ENCODE peak calls at places on chromosomes 12 and 14, in nine cellular contexts. J is sigmoid colon, X is transverse colon, A is endothelial cell of umbilical vein, R is HCT116, C is suprapubic skin, Q is stomach, P is GM12878, G is H1. L is an unnamed sample.

GRCh38 chr14:55446127-55446736 is 5.8 kb upstream of the TBPL2 start:
- DNase-seq in J (peak; percentile 63), X (peak; percentile 60), A (peak; percentile 80), R (peak; percentile 76), C (no peak), Q (peak; percentile 53), P (no peak), G (peak; percentile 75), L (no peak)

GRCh38 chr12:3452348-3452747 is 38.7 kb upstream of the PRMT8 start:
- DNase-seq in J (no peak), X (no peak), A (no peak), R (no peak), C (no peak), Q (no peak), P (no peak), G (no peak), L (no peak)

GRCh38 chr12:6322352-6322751 is 11.9 kb downstream of the PLEKHG6 start:
- DNase-seq in J (no peak), X (no peak), A (peak; percentile 63), R (no peak), C (no peak), Q (no peak), P (no peak), G (no peak), L (no peak)

GRCh38 chr14:58805605-58806358 is 168.0 kb downstream of the DACT1 start:
- DNase-seq in J (no peak), X (no peak), A (peak; percentile 46), R (no peak), C (no peak), Q (no peak), P (no peak), G (no peak), L (no peak)

GRCh38 chr12:69330475-69331473 is 17.4 kb upstream of the LYZ start:
- DNase-seq in J (no peak), X (peak; percentile 74), A (peak; percentile 22), R (no peak), C (no peak), Q (peak; percentile 79), P (no peak), G (peak; percentile 58), L (no peak)

GRCh38 chr12:12561305-12562015 is 1.2 kb downstream of the DUSP16 start:
- DNase-seq in J (peak; percentile 89), X (peak; percentile 64), A (no peak), R (no peak), C (peak; percentile 89), Q (peak; percentile 69), P (no peak), G (peak; percentile 68), L (peak; percentile 70)

GRCh38 chr12:1920971-1921370 is 2.5 kb upstream of the CACNA2D4 start:
- DNase-seq in J (peak; percentile 67), X (no peak), A (no peak), R (no peak), C (peak; percentile 78), Q (peak; percentile 31), P (no peak), G (peak; percentile 43), L (no peak)

GRCh38 chr12:121580959-121581680 is at the start of gene KDM2B:
- DNase-seq in J (peak; percentile 75), X (peak; percentile 24), A (peak; percentile 63), R (no peak), C (no peak), Q (peak; percentile 44), P (no peak), G (peak; percentile 59), L (no peak)

GRCh38 chr12:71186571-71187288 is 28.9 kb upstream of the TSPAN8 start:
- DNase-seq in J (no peak), X (no peak), A (no peak), R (no peak), C (no peak), Q (peak; percentile 39), P (no peak), G (no peak), L (no peak)

GRCh38 chr14:95146079-95146771 is 11.1 kb downstream of the DICER1 start:
- DNase-seq in J (no peak), X (peak; percentile 74), A (no peak), R (no peak), C (no peak), Q (no peak), P (no peak), G (no peak), L (no peak)

GRCh38 chr14:76514599-76514998 is 138.7 kb downstream of the ESRRB start:
- DNase-seq in J (no peak), X (no peak), A (peak; percentile 16), R (peak; percentile 48), C (no peak), Q (no peak), P (no peak), G (no peak), L (no peak)

GRCh38 chr12:105214141-105214540 is 21.8 kb downstream of the APPL2 start:
- DNase-seq in J (no peak), X (no peak), A (no peak), R (no peak), C (no peak), Q (no peak), P (no peak), G (no peak), L (peak; percentile 21)
- TF ChIP-seq POLR2AphosphoS5 in J (no peak), X (no peak), A (no peak), R (no peak), C (no peak), Q (no peak), P (no peak), G (no peak), L (no peak)

DNA sequence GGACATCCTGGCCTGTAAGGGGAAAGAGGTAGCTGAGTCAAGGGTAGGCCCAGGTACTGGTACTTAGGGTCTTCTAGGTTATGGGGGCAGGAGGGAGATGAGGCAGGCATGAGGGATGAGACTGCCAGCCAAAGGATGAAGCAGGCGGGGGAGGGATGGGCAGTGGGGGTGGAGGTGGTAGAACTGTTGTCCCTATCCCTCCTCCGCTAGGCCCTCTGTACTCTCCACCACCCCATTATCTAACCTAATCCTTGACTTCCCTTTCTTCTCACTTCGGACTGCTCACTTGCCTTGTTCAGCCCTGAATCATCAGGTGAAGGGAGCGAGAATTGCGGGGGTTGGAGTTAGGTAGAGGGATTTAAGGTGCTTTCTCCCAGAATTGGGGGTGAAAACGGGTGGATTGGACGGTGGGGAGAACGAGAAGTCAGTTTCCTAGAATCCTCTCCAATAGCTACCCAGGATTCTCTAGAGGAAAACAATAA is 562 bp downstream of the PAN2 start:
- DNase-seq in J (no peak), X (no peak), A (peak; percentile 7), R (no peak), C (no peak), Q (no peak), P (no peak), G (no peak), L (no peak)
- TF ChIP-seq POLR2A in J (no peak), X (no peak), A (no peak), R (no peak), C (no peak), Q (no peak), P (peak; percentile 22), G (no peak), L (no peak)

GRCh38 chr12:108855284-108856169 is 1.9 kb downstream of the SSH1 start:
- DNase-seq in J (no peak), X (no peak), A (no peak), R (no peak), C (no peak), Q (no peak), P (no peak), G (no peak), L (no peak)

GRCh38 chr12:108853426-108853825 is 4.0 kb downstream of the SSH1 start:
- DNase-seq in J (no peak), X (no peak), A (no peak), R (no peak), C (peak; percentile 69), Q (no peak), P (no peak), G (no peak), L (no peak)

GRCh38 chr12:108854453-108855283 is 2.7 kb downstream of the SSH1 start:
- DNase-seq in J (peak; percentile 85), X (no peak), A (peak; percentile 98), R (peak; percentile 98), C (peak; percentile 79), Q (no peak), P (peak; percentile 83), G (no peak), L (no peak)

GRCh38 chr12:108852674-108853073 is 4.7 kb downstream of the SSH1 start:
- DNase-seq in J (no peak), X (no peak), A (peak; percentile 99), R (no peak), C (peak; percentile 28), Q (no peak), P (no peak), G (no peak), L (no peak)

GRCh38 chr12:108854055-108854452 is 3.3 kb downstream of the SSH1 start:
- DNase-seq in J (peak; percentile 82), X (no peak), A (no peak), R (no peak), C (peak; percentile 47), Q (no peak), P (peak; percentile 52), G (no peak), L (no peak)
- H3K27ac ChIP-seq in J (peak overlapping the region; percentile 97), X (peak overlapping the region; percentile 92), A (peak overlapping the region; percentile 98), R (peak overlapping the region; percentile 92), C (peak overlapping the region; percentile 79), Q (peak overlapping the region; percentile 93), P (peak overlapping the region; percentile 79), G (no peak overlapping the region), L (peak overlapping the region; percentile 88)

DNA sequence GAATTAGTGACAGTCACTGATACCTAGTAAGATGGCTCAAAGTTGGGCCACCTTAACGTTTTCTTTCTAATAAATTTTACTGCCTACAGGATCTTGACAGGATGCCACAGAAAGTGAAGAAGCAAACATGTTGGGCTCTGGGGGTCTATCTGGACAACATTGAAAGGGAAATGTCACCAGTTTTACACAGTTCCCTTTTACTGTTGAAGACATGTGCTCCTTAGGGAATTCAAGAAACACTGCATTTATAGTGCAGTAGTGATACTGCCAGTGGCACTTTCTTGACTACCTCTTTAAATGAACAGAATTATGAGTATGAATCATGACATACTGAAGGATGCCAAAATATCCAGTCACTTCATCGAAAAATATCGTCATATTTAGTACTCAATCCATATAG is 269.3 kb upstream of the SYT10 start:
- DNase-seq in J (no peak), X (no peak), A (no peak), R (no peak), C (no peak), Q (no peak), P (no peak), G (no peak), L (no peak)
- TF ChIP-seq POLR2AphosphoS5 in J (no peak), X (no peak), A (no peak), R (no peak), C (no peak), Q (no peak), P (no peak), G (no peak), L (no peak)